ENCODE peak calls at places on chromosome 6, in nine cellular contexts. One of them, this sample, is unnamed.

GRCh38 chr6:125742024-125742423 is 7.4 kb upstream of the HEY2 start:
- DNase-seq in psoas muscle: no peak
- DNase-seq in left lung: no peak
- DNase-seq in A549: no peak
- DNase-seq in GM10248: no peak
- DNase-seq in left ventricle myocardium inferior: no peak
- DNase-seq in ascending aorta: no peak
- DNase-seq in CD4-positive, alpha-beta T cell: no peak
- DNase-seq in cardiac muscle cell: no peak
- DNase-seq in this sample: no peak

GRCh38 chr6:131654326-131654725 is 17.2 kb downstream of the ENPP3 start:
- DNase-seq in psoas muscle: no peak
- DNase-seq in left lung: no peak
- DNase-seq in A549: no peak
- DNase-seq in GM10248: no peak
- DNase-seq in left ventricle myocardium inferior: no peak
- DNase-seq in ascending aorta: no peak
- DNase-seq in CD4-positive, alpha-beta T cell: no peak
- DNase-seq in cardiac muscle cell: no peak
- DNase-seq in this sample: no peak

GRCh38 chr6:35031611-35032529 is 109.3 kb downstream of the TCP11 start:
- DNase-seq in psoas muscle: no peak
- DNase-seq in left lung: no peak
- DNase-seq in A549: no peak
- DNase-seq in GM10248: no peak
- DNase-seq in left ventricle myocardium inferior: no peak
- DNase-seq in ascending aorta: no peak
- DNase-seq in CD4-positive, alpha-beta T cell: no peak
- DNase-seq in cardiac muscle cell: no peak
- DNase-seq in this sample: no peak

GRCh38 chr6:53201270-53201669 is 52.6 kb upstream of the GCM1 start:
- DNase-seq in psoas muscle: no peak
- DNase-seq in left lung: no peak
- DNase-seq in A549: no peak
- DNase-seq in GM10248: no peak
- DNase-seq in left ventricle myocardium inferior: no peak
- DNase-seq in ascending aorta: no peak
- DNase-seq in CD4-positive, alpha-beta T cell: no peak
- DNase-seq in cardiac muscle cell: no peak
- DNase-seq in this sample: no peak

GRCh38 chr6:18308070-18308735 is 43.9 kb upstream of the DEK start:
- DNase-seq in psoas muscle: no peak
- DNase-seq in left lung: no peak
- DNase-seq in A549: no peak
- DNase-seq in GM10248: no peak
- DNase-seq in left ventricle myocardium inferior: no peak
- DNase-seq in ascending aorta: no peak
- DNase-seq in CD4-positive, alpha-beta T cell: no peak
- DNase-seq in cardiac muscle cell: peak
- DNase-seq in this sample: no peak

GRCh38 chr6:157216570-157216969 is 106.7 kb downstream of the TMEM242 start:
- DNase-seq in psoas muscle: no peak
- DNase-seq in left lung: no peak
- DNase-seq in A549: no peak
- DNase-seq in GM10248: no peak
- DNase-seq in left ventricle myocardium inferior: no peak
- DNase-seq in ascending aorta: no peak
- DNase-seq in CD4-positive, alpha-beta T cell: no peak
- DNase-seq in cardiac muscle cell: no peak
- DNase-seq in this sample: no peak

GRCh38 chr6:57294829-57295228 is 22.6 kb upstream of the PRIM2 start:
- DNase-seq in psoas muscle: peak
- DNase-seq in left lung: no peak
- DNase-seq in A549: no peak
- DNase-seq in GM10248: no peak
- DNase-seq in left ventricle myocardium inferior: no peak
- DNase-seq in ascending aorta: no peak
- DNase-seq in CD4-positive, alpha-beta T cell: no peak
- DNase-seq in cardiac muscle cell: no peak
- DNase-seq in this sample: no peak

GRCh38 chr6:145036848-145037567 is 698.3 kb downstream of the EPM2A start:
- DNase-seq in psoas muscle: no peak
- DNase-seq in left lung: no peak
- DNase-seq in A549: no peak
- DNase-seq in GM10248: no peak
- DNase-seq in left ventricle myocardium inferior: no peak
- DNase-seq in ascending aorta: no peak
- DNase-seq in CD4-positive, alpha-beta T cell: no peak
- DNase-seq in cardiac muscle cell: no peak
- DNase-seq in this sample: no peak

GRCh38 chr6:85360794-85361642 is 88.9 kb upstream of the NT5E start:
- DNase-seq in psoas muscle: no peak
- DNase-seq in left lung: no peak
- DNase-seq in A549: peak
- DNase-seq in GM10248: no peak
- DNase-seq in left ventricle myocardium inferior: no peak
- DNase-seq in ascending aorta: no peak
- DNase-seq in CD4-positive, alpha-beta T cell: no peak
- DNase-seq in cardiac muscle cell: no peak
- DNase-seq in this sample: no peak

GRCh38 chr6:125745281-125746018 is 4.0 kb upstream of the HEY2 start:
- DNase-seq in psoas muscle: peak
- DNase-seq in left lung: no peak
- DNase-seq in A549: no peak
- DNase-seq in GM10248: no peak
- DNase-seq in left ventricle myocardium inferior: no peak
- DNase-seq in ascending aorta: no peak
- DNase-seq in CD4-positive, alpha-beta T cell: no peak
- DNase-seq in cardiac muscle cell: peak
- DNase-seq in this sample: no peak

GRCh38 chr6:36224918-36225461 is 28.4 kb downstream of the BRPF3 start:
- DNase-seq in psoas muscle: no peak
- DNase-seq in left lung: no peak
- DNase-seq in A549: no peak
- DNase-seq in GM10248: no peak
- DNase-seq in left ventricle myocardium inferior: no peak
- DNase-seq in ascending aorta: no peak
- DNase-seq in CD4-positive, alpha-beta T cell: no peak
- DNase-seq in cardiac muscle cell: no peak
- DNase-seq in this sample: no peak

GRCh38 chr6:125307150-125307838 is 5.5 kb upstream of the HDDC2 start:
- DNase-seq in psoas muscle: no peak
- DNase-seq in left lung: no peak
- DNase-seq in A549: no peak
- DNase-seq in GM10248: no peak
- DNase-seq in left ventricle myocardium inferior: no peak
- DNase-seq in ascending aorta: no peak
- DNase-seq in CD4-positive, alpha-beta T cell: no peak
- DNase-seq in cardiac muscle cell: no peak
- DNase-seq in this sample: no peak

GRCh38 chr6:31575335-31575901 is at the start of gene TNF:
- DNase-seq in psoas muscle: peak
- DNase-seq in left lung: peak
- DNase-seq in A549: no peak
- DNase-seq in GM10248: peak
- DNase-seq in left ventricle myocardium inferior: peak
- DNase-seq in ascending aorta: no peak
- DNase-seq in CD4-positive, alpha-beta T cell: peak
- DNase-seq in cardiac muscle cell: no peak
- DNase-seq in this sample: no peak

GRCh38 chr6:115064680-115065079 is 721.9 kb upstream of the HS3ST5 start:
- DNase-seq in psoas muscle: no peak
- DNase-seq in left lung: no peak
- DNase-seq in A549: no peak
- DNase-seq in GM10248: no peak
- DNase-seq in left ventricle myocardium inferior: no peak
- DNase-seq in ascending aorta: no peak
- DNase-seq in CD4-positive, alpha-beta T cell: no peak
- DNase-seq in cardiac muscle cell: no peak
- DNase-seq in this sample: no peak

GRCh38 chr6:44110005-44110681 is 17.1 kb downstream of the MRPL14 start:
- DNase-seq in psoas muscle: peak
- DNase-seq in left lung: no peak
- DNase-seq in A549: no peak
- DNase-seq in GM10248: no peak
- DNase-seq in left ventricle myocardium inferior: no peak
- DNase-seq in ascending aorta: no peak
- DNase-seq in CD4-positive, alpha-beta T cell: no peak
- DNase-seq in cardiac muscle cell: no peak
- DNase-seq in this sample: no peak

GRCh38 chr6:5905431-5906339 is 101.0 kb downstream of the NRN1 start:
- DNase-seq in psoas muscle: peak
- DNase-seq in left lung: no peak
- DNase-seq in A549: no peak
- DNase-seq in GM10248: no peak
- DNase-seq in left ventricle myocardium inferior: peak
- DNase-seq in ascending aorta: peak
- DNase-seq in CD4-positive, alpha-beta T cell: no peak
- DNase-seq in cardiac muscle cell: no peak
- DNase-seq in this sample: no peak

GRCh38 chr6:135251964-135252429 is 70.9 kb downstream of the MYB start:
- DNase-seq in psoas muscle: no peak
- DNase-seq in left lung: no peak
- DNase-seq in A549: no peak
- DNase-seq in GM10248: no peak
- DNase-seq in left ventricle myocardium inferior: no peak
- DNase-seq in ascending aorta: no peak
- DNase-seq in CD4-positive, alpha-beta T cell: no peak
- DNase-seq in cardiac muscle cell: no peak
- DNase-seq in this sample: no peak

GRCh38 chr6:37709250-37709931 is 11.7 kb upstream of the MDGA1 start:
- DNase-seq in psoas muscle: no peak
- DNase-seq in left lung: no peak
- DNase-seq in A549: no peak
- DNase-seq in GM10248: no peak
- DNase-seq in left ventricle myocardium inferior: no peak
- DNase-seq in ascending aorta: no peak
- DNase-seq in CD4-positive, alpha-beta T cell: no peak
- DNase-seq in cardiac muscle cell: no peak
- DNase-seq in this sample: no peak

GRCh38 chr6:55636406-55637102 is 57.6 kb upstream of the HMGCLL1 start:
- DNase-seq in psoas muscle: no peak
- DNase-seq in left lung: no peak
- DNase-seq in A549: peak
- DNase-seq in GM10248: no peak
- DNase-seq in left ventricle myocardium inferior: no peak
- DNase-seq in ascending aorta: no peak
- DNase-seq in CD4-positive, alpha-beta T cell: no peak
- DNase-seq in cardiac muscle cell: no peak
- DNase-seq in this sample: no peak

GRCh38 chr6:138245751-138246150 is 27.5 kb upstream of the PBOV1 start:
- DNase-seq in psoas muscle: no peak
- DNase-seq in left lung: no peak
- DNase-seq in A549: no peak
- DNase-seq in GM10248: no peak
- DNase-seq in left ventricle myocardium inferior: no peak
- DNase-seq in ascending aorta: no peak
- DNase-seq in CD4-positive, alpha-beta T cell: no peak
- DNase-seq in cardiac muscle cell: no peak
- DNase-seq in this sample: no peak

GRCh38 chr6:22367331-22367730 is 70.5 kb upstream of the PRL start:
- DNase-seq in psoas muscle: no peak
- DNase-seq in left lung: no peak
- DNase-seq in A549: no peak
- DNase-seq in GM10248: no peak
- DNase-seq in left ventricle myocardium inferior: no peak
- DNase-seq in ascending aorta: no peak
- DNase-seq in CD4-positive, alpha-beta T cell: no peak
- DNase-seq in cardiac muscle cell: no peak
- DNase-seq in this sample: no peak

GRCh38 chr6:14367296-14367695 is 249.7 kb downstream of the CD83 start:
- DNase-seq in psoas muscle: no peak
- DNase-seq in left lung: no peak
- DNase-seq in A549: no peak
- DNase-seq in GM10248: no peak
- DNase-seq in left ventricle myocardium inferior: no peak
- DNase-seq in ascending aorta: no peak
- DNase-seq in CD4-positive, alpha-beta T cell: no peak
- DNase-seq in cardiac muscle cell: no peak
- DNase-seq in this sample: no peak

GRCh38 chr6:141426400-141426980 is 706.2 kb upstream of the GJE1 start:
- DNase-seq in psoas muscle: no peak
- DNase-seq in left lung: no peak
- DNase-seq in A549: no peak
- DNase-seq in GM10248: no peak
- DNase-seq in left ventricle myocardium inferior: no peak
- DNase-seq in ascending aorta: no peak
- DNase-seq in CD4-positive, alpha-beta T cell: no peak
- DNase-seq in cardiac muscle cell: no peak
- DNase-seq in this sample: no peak
- TF ChIP-seq CTCF in psoas muscle: no peak
- TF ChIP-seq CTCF in left lung: no peak
- TF ChIP-seq CTCF in A549: no peak
- TF ChIP-seq CTCF in GM10248: no peak
- TF ChIP-seq CTCF in left ventricle myocardium inferior: no peak
- TF ChIP-seq CTCF in ascending aorta: no peak
- TF ChIP-seq CTCF in CD4-positive, alpha-beta T cell: no peak
- TF ChIP-seq CTCF in cardiac muscle cell: no peak
- TF ChIP-seq CTCF in this sample: no peak

DNA sequence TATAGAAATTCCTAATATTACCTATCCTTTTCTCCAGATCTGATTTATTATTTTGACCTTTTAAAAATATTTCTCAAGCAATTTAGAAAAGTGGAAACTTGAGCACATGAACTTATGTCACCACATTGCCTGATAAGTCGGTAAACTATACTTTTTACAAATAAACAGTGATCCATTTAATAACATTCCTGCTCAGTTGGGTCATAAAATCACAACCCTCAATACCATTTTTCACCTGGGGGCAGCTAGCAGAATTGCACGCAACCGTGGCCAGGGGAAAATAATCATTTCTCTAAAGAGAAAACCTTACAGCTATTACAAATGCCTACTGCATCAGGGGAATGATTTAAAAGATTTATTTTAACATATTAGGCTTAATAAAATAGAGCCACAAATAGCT is 614.5 kb downstream of the PHF3 start:
- DNase-seq in psoas muscle: no peak
- DNase-seq in left lung: no peak
- DNase-seq in A549: no peak
- DNase-seq in GM10248: no peak
- DNase-seq in left ventricle myocardium inferior: no peak
- DNase-seq in ascending aorta: no peak
- DNase-seq in CD4-positive, alpha-beta T cell: no peak
- DNase-seq in cardiac muscle cell: no peak
- DNase-seq in this sample: no peak
- TF ChIP-seq CTCF in psoas muscle: no peak
- TF ChIP-seq CTCF in left lung: no peak
- TF ChIP-seq CTCF in A549: no peak
- TF ChIP-seq CTCF in GM10248: no peak
- TF ChIP-seq CTCF in left ventricle myocardium inferior: no peak
- TF ChIP-seq CTCF in ascending aorta: no peak
- TF ChIP-seq CTCF in CD4-positive, alpha-beta T cell: no peak
- TF ChIP-seq CTCF in cardiac muscle cell: no peak
- TF ChIP-seq CTCF in this sample: peak

GRCh38 chr6:154661751-154662150 is 71.5 kb upstream of the SCAF8 start:
- DNase-seq in psoas muscle: no peak
- DNase-seq in left lung: no peak
- DNase-seq in A549: no peak
- DNase-seq in GM10248: no peak
- DNase-seq in left ventricle myocardium inferior: no peak
- DNase-seq in ascending aorta: no peak
- DNase-seq in CD4-positive, alpha-beta T cell: no peak
- DNase-seq in cardiac muscle cell: no peak
- DNase-seq in this sample: no peak
- TF ChIP-seq CTCF in psoas muscle: no peak
- TF ChIP-seq CTCF in left lung: no peak
- TF ChIP-seq CTCF in A549: no peak
- TF ChIP-seq CTCF in GM10248: no peak
- TF ChIP-seq CTCF in left ventricle myocardium inferior: no peak
- TF ChIP-seq CTCF in ascending aorta: no peak
- TF ChIP-seq CTCF in CD4-positive, alpha-beta T cell: no peak
- TF ChIP-seq CTCF in cardiac muscle cell: no peak
- TF ChIP-seq CTCF in this sample: no peak

GRCh38 chr6:79646006-79646405 is 14.9 kb downstream of the SH3BGRL2 start:
- DNase-seq in psoas muscle: no peak
- DNase-seq in left lung: no peak
- DNase-seq in A549: no peak
- DNase-seq in GM10248: no peak
- DNase-seq in left ventricle myocardium inferior: no peak
- DNase-seq in ascending aorta: no peak
- DNase-seq in CD4-positive, alpha-beta T cell: no peak
- DNase-seq in cardiac muscle cell: no peak
- DNase-seq in this sample: no peak
- TF ChIP-seq CTCF in psoas muscle: no peak
- TF ChIP-seq CTCF in left lung: no peak
- TF ChIP-seq CTCF in A549: no peak
- TF ChIP-seq CTCF in GM10248: no peak
- TF ChIP-seq CTCF in left ventricle myocardium inferior: peak
- TF ChIP-seq CTCF in ascending aorta: no peak
- TF ChIP-seq CTCF in CD4-positive, alpha-beta T cell: peak
- TF ChIP-seq CTCF in cardiac muscle cell: peak
- TF ChIP-seq CTCF in this sample: peak

This sample was measured in mesothelial cell of epicardium.